ENCODE peak calls at places on chromosomes 16 and 17, in seven cellular contexts. R is esophagus muscularis mucosa, J is cardiac muscle cell, S is body of pancreas, K is heart left ventricle, E is HAP-1, D is GM23248. O is an unnamed sample.
A peak's percentile ranks its signal among the peaks of the same experiment; 100 is the strongest.

GRCh38 chr17:37447641-37448040 is 41.0 kb downstream of the TADA2A start:
- DNase-seq in K (no peak), R (no peak), E (no peak), D (peak; percentile 83), S (no peak), J (peak; percentile 25), O (peak; percentile 78)

GRCh38 chr17:77846531-77847085 is 111.9 kb upstream of the TNRC6C start:
- DNase-seq in J (no peak), S (no peak), D (no peak), K (no peak), R (no peak), E (no peak), O (no peak)

GRCh38 chr17:81043725-81044427 is 8.9 kb downstream of the BAIAP2 start:
- DNase-seq in E (no peak), R (no peak), D (no peak), S (peak; percentile 48), K (no peak), J (no peak), O (peak; percentile 79)

GRCh38 chr16:88922114-88922825 is 54.7 kb downstream of the CBFA2T3 start:
- DNase-seq in R (peak; percentile 93), K (peak; percentile 93), J (no peak), E (no peak), S (peak; percentile 92), D (peak; percentile 87), O (peak; percentile 21)

GRCh38 chr16:48907906-48908634 is 298.1 kb upstream of the N4BP1 start:
- DNase-seq in S (no peak), E (no peak), D (no peak), R (no peak), J (no peak), K (no peak), O (no peak)

GRCh38 chr17:1643293-1643998 is 2.1 kb downstream of the SCARF1 start:
- DNase-seq in J (peak; percentile 70), E (no peak), K (peak; percentile 75), D (peak; percentile 59), S (peak; percentile 93), R (no peak), O (peak; percentile 40)

GRCh38 chr17:73160980-73161630 is 3.7 kb upstream of the SSTR2 start:
- DNase-seq in S (no peak), J (no peak), K (no peak), R (no peak), D (no peak), E (no peak), O (no peak)

GRCh38 chr17:56809106-56809819 is 24.5 kb downstream of the C17orf67 start:
- DNase-seq in J (no peak), D (no peak), E (no peak), S (no peak), K (no peak), R (no peak), O (peak; percentile 21)

GRCh38 chr17:80968602-80969029 is 23.0 kb upstream of the CHMP6 start:
- DNase-seq in E (no peak), J (no peak), D (peak; percentile 66), R (no peak), S (peak; percentile 67), K (no peak), O (no peak)

DNA sequence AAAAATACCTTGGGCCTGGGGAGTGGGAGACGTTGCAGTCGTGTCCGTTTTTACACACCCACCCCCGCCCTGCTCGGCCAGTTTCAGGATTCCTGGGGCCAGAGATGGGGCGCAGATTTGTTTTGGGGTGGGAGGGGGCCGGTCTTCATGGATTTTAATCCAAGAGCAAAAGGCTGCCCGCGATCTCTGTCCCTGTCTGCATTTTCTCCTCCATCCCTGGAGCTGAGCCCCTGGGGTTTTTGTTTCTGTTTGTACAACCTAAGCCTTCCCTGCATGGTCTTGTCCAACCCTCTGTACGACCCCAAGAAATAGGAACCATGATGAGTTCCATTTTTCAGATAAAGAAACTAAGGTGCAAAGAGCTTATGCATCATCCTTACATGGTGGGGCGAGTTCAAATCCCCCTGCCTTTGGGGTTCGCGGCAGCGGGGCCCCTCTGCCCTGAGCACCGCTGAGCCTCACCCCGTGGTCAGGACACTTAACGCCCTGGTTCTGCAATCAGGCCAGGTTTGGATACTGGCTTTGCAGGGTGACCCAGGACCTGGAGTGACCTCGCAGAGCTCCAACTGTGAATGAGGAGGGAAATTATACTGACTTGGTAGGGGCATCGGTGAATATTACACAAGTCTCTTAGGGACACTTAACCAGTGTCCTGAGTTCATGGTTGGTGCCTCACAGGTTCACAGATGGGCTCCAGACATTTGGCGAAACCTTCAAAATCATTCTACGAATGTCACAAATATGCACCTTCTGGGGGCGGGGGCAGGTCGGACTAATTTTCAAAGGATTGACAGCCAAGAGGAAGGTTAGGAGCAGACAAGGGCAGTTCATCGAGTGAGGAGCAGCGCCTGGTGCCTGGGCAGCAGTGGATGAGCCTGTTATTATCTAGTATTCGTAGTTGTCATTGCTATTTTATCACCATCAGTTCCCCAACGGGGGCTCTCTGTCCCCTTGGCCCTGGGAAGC is 4.1 kb upstream of the FOXF1 start:
- DNase-seq in J (no peak), S (no peak), R (no peak), K (peak; percentile 19), D (no peak), E (no peak), O (no peak)
- H3K4me3 ChIP-seq in J (no peak overlapping the region), S (no peak overlapping the region), R (peak overlapping the region; percentile 86), K (no peak overlapping the region), D (no peak overlapping the region), E (no peak overlapping the region), O (no peak overlapping the region)

GRCh38 chr16:69241911-69242310 is 54.9 kb downstream of the SNTB2 start:
- DNase-seq in E (no peak), K (no peak), R (no peak), S (no peak), J (no peak), D (peak; percentile 52), O (no peak)
- H3K4me3 ChIP-seq in E (no peak overlapping the region), K (no peak overlapping the region), R (no peak overlapping the region), S (no peak overlapping the region), J (no peak overlapping the region), D (no peak overlapping the region), O (no peak overlapping the region)

DNA sequence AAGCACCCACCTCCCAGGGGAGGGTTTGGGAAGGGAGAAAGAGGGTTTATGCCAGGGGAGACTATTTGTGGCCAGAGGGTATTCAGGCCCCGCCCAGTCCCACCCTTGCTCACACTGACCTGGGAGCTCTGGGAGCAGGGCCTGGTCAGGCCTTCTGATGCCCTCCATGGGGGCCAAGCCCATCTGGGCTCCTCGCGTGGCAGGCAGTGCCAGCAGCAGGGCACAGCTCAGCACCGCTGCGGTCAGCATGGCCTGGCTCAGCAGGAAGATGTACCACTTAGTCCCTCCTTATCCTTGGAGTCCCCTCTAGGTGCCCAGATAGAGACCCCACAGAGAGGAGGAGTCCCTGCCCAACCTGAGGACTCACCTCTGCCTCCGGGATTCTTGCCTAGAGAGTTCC is at the start of gene AGRP:
- DNase-seq in E (no peak), S (no peak), K (no peak), D (no peak), R (no peak), J (no peak), O (no peak)
- H3K4me3 ChIP-seq in E (no peak within 1 kb of the TSS), S (no peak within 1 kb of the TSS), K (peak within 1 kb of the TSS; percentile 98), D (peak within 1 kb of the TSS; percentile 100), R (peak within 1 kb of the TSS; percentile 97), J (no peak within 1 kb of the TSS), O (no peak within 1 kb of the TSS)

GRCh38 chr17:46770439-46770817 is 48.1 kb downstream of the WNT3 start:
- DNase-seq in J (no peak), D (no peak), R (no peak), E (no peak), K (no peak), S (no peak), O (no peak)
- H3K4me3 ChIP-seq in J (peak overlapping the region; percentile 47), D (peak overlapping the region; percentile 68), R (peak overlapping the region; percentile 70), E (no peak overlapping the region), K (peak overlapping the region; percentile 42), S (no peak overlapping the region), O (no peak overlapping the region)

DNA sequence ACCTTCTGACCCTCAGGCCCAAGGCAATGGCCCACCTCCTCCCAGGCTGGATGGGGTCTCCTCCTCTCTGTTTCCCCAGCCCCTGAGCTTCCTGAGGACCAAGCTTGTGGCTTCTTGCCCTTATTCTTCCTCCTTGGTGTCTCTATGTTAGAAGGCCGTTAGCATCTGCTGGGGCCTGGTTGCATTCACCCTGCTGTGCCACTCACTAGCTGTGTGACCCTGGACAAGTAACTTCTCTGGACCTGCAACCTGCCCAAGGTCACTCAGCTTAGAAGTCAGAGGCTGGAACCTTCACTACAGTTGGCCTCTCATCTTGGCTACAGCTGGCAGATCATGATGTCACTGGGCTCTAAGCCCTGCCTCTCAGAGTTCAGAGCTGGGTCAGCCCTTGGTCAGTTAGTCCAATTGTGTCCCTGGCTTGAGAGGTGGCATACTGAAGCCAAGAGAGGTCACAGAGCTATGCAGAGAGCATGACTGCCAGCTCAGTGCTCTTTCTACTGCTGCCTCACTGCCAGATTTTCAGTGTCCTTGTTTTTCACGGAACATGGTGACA is 3.0 kb downstream of the MT2A start:
- DNase-seq in S (peak; percentile 72), J (no peak), D (peak; percentile 75), K (no peak), R (no peak), E (no peak), O (no peak)
- H3K4me3 ChIP-seq in S (no peak overlapping the region), J (no peak overlapping the region), D (peak overlapping the region; percentile 95), K (no peak overlapping the region), R (no peak overlapping the region), E (no peak overlapping the region), O (no peak overlapping the region)

GRCh38 chr17:27458524-27458908 is 2.3 kb downstream of the KSR1 start:
- DNase-seq in S (no peak), R (no peak), J (no peak), K (no peak), E (no peak), D (no peak), O (no peak)
- H3K4me3 ChIP-seq in S (no peak overlapping the region), R (no peak overlapping the region), J (no peak overlapping the region), K (peak overlapping the region; percentile 78), E (peak overlapping the region; percentile 60), D (no peak overlapping the region), O (no peak overlapping the region)